ENCODE peak calls at places on chromosome 18, in four cellular contexts. R, D, B and H are unnamed samples.

GRCh38 chr18:7234061-7234460 is 3.2 kb downstream of the LRRC30 start:
- DNase-seq in R (no peak), D (no peak), B (no peak), H (no peak)

GRCh38 chr18:31301201-31301655 is 16.7 kb upstream of the DSG1 start:
- DNase-seq in R (peak; percentile 23), D (no peak), B (no peak), H (no peak)

GRCh38 chr18:34352385-34353163 is 127.9 kb upstream of the NOL4 start:
- DNase-seq in R (no peak), D (peak; percentile 100), B (no peak), H (peak; percentile 99)

GRCh38 chr18:58639751-58640427 is 11.0 kb upstream of the ALPK2 start:
- DNase-seq in R (no peak), D (no peak), B (no peak), H (no peak)

GRCh38 chr18:48640566-48641270 is 101.9 kb downstream of the CTIF start:
- DNase-seq in R (no peak), D (no peak), B (no peak), H (no peak)

GRCh38 chr18:63578357-63578958 is 8.7 kb upstream of the SERPINB13 start:
- DNase-seq in R (peak; percentile 30), D (peak; percentile 76), B (no peak), H (peak; percentile 33)

GRCh38 chr18:59708988-59709387 is 11.8 kb upstream of the CCBE1 start:
- DNase-seq in R (no peak), D (no peak), B (no peak), H (no peak)

GRCh38 chr18:23316986-23317385 is 136.1 kb upstream of the RIOK3 start:
- DNase-seq in R (no peak), D (no peak), B (no peak), H (no peak)

GRCh38 chr18:12403601-12404506 is 3.9 kb upstream of the PRELID3A start:
- DNase-seq in R (peak; percentile 56), D (no peak), B (no peak), H (no peak)

GRCh38 chr18:69205925-69206324 is 194.8 kb upstream of the DOK6 start:
- DNase-seq in R (no peak), D (no peak), B (no peak), H (no peak)

GRCh38 chr18:24201699-24202687 is 63.1 kb downstream of the CABYR start:
- DNase-seq in R (no peak), D (no peak), B (no peak), H (no peak)

GRCh38 chr18:9137168-9138066 is 836 bp downstream of the ANKRD12 start:
- DNase-seq in R (peak; percentile 71), D (peak; percentile 89), B (peak; percentile 65), H (no peak)

GRCh38 chr18:63131106-63131943 is 188.2 kb downstream of the BCL2 start:
- DNase-seq in R (peak; percentile 65), D (peak; percentile 67), B (no peak), H (peak; percentile 16)

GRCh38 chr18:35688757-35689156 is 107.2 kb downstream of the GALNT1 start:
- DNase-seq in R (no peak), D (no peak), B (no peak), H (no peak)

GRCh38 chr18:59996370-59996966 is 96.7 kb downstream of the PMAIP1 start:
- DNase-seq in R (peak; percentile 53), D (peak; percentile 90), B (no peak), H (peak; percentile 44)

GRCh38 chr18:79290876-79291275 is 104.9 kb upstream of the NFATC1 start:
- DNase-seq in R (no peak), D (no peak), B (no peak), H (no peak)

GRCh38 chr18:32804126-32804888 is 31.5 kb upstream of the KLHL14 start:
- DNase-seq in R (no peak), D (no peak), B (no peak), H (no peak)

GRCh38 chr18:55405655-55406373 is 182.2 kb downstream of the TCF4 start:
- DNase-seq in R (no peak), D (peak; percentile 100), B (peak; percentile 45), H (peak; percentile 73)

GRCh38 chr18:21484851-21485636 is 115.5 kb downstream of the ESCO1 start:
- DNase-seq in R (no peak), D (peak; percentile 16), B (no peak), H (no peak)

GRCh38 chr18:80247403-80247916 is at the start of gene PARD6G:
- DNase-seq in R (peak; percentile 56), D (peak; percentile 91), B (peak; percentile 83), H (peak; percentile 43)

GRCh38 chr18:48409591-48410094 is 460 bp upstream of the ZBTB7C start:
- DNase-seq in R (no peak), D (peak; percentile 83), B (peak; percentile 33), H (no peak)

GRCh38 chr18:27144672-27145071 is 40.4 kb downstream of the CHST9 start:
- DNase-seq in R (no peak), D (no peak), B (no peak), H (no peak)

GRCh38 chr18:63823516-63824219 is 48.5 kb downstream of the SERPINB7 start:
- DNase-seq in R (peak; percentile 21), D (peak; percentile 36), B (no peak), H (no peak)

GRCh38 chr18:48929951-48930713 is 20.6 kb downstream of the SMAD7 start:
- DNase-seq in R (peak; percentile 94), D (no peak), B (no peak), H (no peak)

GRCh38 chr18:45110577-45111506 is 430.2 kb downstream of the SETBP1 start:
- DNase-seq in R (no peak), D (no peak), B (no peak), H (peak; percentile 16)

GRCh38 chr18:24380163-24380747 is 17.4 kb downstream of the OSBPL1A start:
- DNase-seq in R (no peak), D (no peak), B (no peak), H (no peak)

GRCh38 chr18:55317322-55317721 is 270.7 kb downstream of the TCF4 start:
- DNase-seq in R (no peak), D (no peak), B (no peak), H (no peak)

GRCh38 chr18:48550101-48550729 is 11.4 kb downstream of the CTIF start:
- DNase-seq in R (no peak), D (no peak), B (no peak), H (no peak)

GRCh38 chr18:57898506-57899124 is 95.5 kb upstream of the ATP8B1 start:
- DNase-seq in R (no peak), D (peak; percentile 91), B (no peak), H (no peak)

GRCh38 chr18:46226461-46226860 is 122.3 kb downstream of the HAUS1 start:
- DNase-seq in R (no peak), D (no peak), B (no peak), H (no peak)

GRCh38 chr18:76524900-76525698 is 30.1 kb upstream of the ZNF516 start:
- DNase-seq in R (peak; percentile 49), D (peak; percentile 100), B (no peak), H (peak; percentile 98)

GRCh38 chr18:36905560-36905959 is 76.6 kb downstream of the KIAA1328 start:
- DNase-seq in R (no peak), D (peak; percentile 9), B (no peak), H (no peak)

GRCh38 chr18:14945984-14946383 is 198.0 kb downstream of the ANKRD30B start:
- DNase-seq in R (peak; percentile 67), D (no peak), B (no peak), H (no peak)

GRCh38 chr18:71598374-71598773 is 945.8 kb downstream of the CBLN2 start:
- DNase-seq in R (no peak), D (no peak), B (no peak), H (no peak)

GRCh38 chr18:47120428-47120827 is 29.9 kb downstream of the HDHD2 start:
- DNase-seq in R (no peak), D (no peak), B (no peak), H (no peak)

GRCh38 chr18:13387856-13388548 is 169.4 kb downstream of the LDLRAD4 start:
- DNase-seq in R (no peak), D (no peak), B (no peak), H (no peak)

GRCh38 chr18:58044370-58045264 is 591 bp downstream of the NEDD4L start:
- DNase-seq in R (peak; percentile 73), D (peak; percentile 91), B (peak; percentile 40), H (peak; percentile 52)

GRCh38 chr18:48777026-48777736 is 173.6 kb downstream of the SMAD7 start:
- DNase-seq in R (peak; percentile 59), D (peak; percentile 55), B (peak; percentile 46), H (peak; percentile 21)